ENCODE peak calls at places on chromosomes 1 and 21, in six cellular contexts. O is A549, N is GM12878, B is HEK293T, W is K562, A is HepG2. H is an unnamed sample.

GRCh38 chr1:247087256-247087655 is 8.6 kb upstream of the ZNF670 start:
- DNase-seq in O (no peak), N (no peak), B (no peak), W (no peak), A (no peak), H (no peak)

GRCh38 chr21:31531967-31532366 is 127.5 kb upstream of the SOD1 start:
- DNase-seq in O (no peak), N (no peak), B (no peak), W (no peak), A (no peak), H (no peak)

GRCh38 chr1:36322085-36322785 is 1.2 kb downstream of the EVA1B start:
- DNase-seq in O (no peak), N (no peak), B (no peak), W (no peak), A (no peak), H (no peak)

GRCh38 chr1:230125633-230126528 is 58.8 kb downstream of the GALNT2 start:
- DNase-seq in O (no peak), N (no peak), B (no peak), W (no peak), A (no peak), H (peak)

GRCh38 chr1:32900956-32901822 is at the start of gene TMEM54:
- DNase-seq in O (no peak), N (no peak), B (peak), W (peak), A (no peak), H (peak)

GRCh38 chr1:245411245-245411644 is 256.5 kb downstream of the KIF26B start:
- DNase-seq in O (no peak), N (no peak), B (no peak), W (no peak), A (no peak), H (peak)

GRCh38 chr1:78145105-78145580 is 99.4 kb downstream of the GIPC2 start:
- DNase-seq in O (peak), N (no peak), B (peak), W (peak), A (peak), H (peak)

GRCh38 chr21:40254540-40255455 is 387.6 kb downstream of the PCP4 start:
- DNase-seq in O (no peak), N (no peak), B (no peak), W (no peak), A (no peak), H (no peak)

GRCh38 chr1:13828454-13829151 is 128.6 kb downstream of the PRDM2 start:
- DNase-seq in O (peak), N (no peak), B (peak), W (peak), A (peak), H (no peak)

GRCh38 chr1:44696789-44697188 is 22.3 kb downstream of the ARMH1 start:
- DNase-seq in O (no peak), N (no peak), B (no peak), W (no peak), A (no peak), H (no peak)
- TF ChIP-seq BHLHE40 in O (no peak), N (peak), B (no peak), W (no peak), A (no peak), H (no peak)

GRCh38 chr1:170732262-170732595 is 68.3 kb downstream of the PRRX1 start:
- DNase-seq in O (no peak), N (no peak), B (no peak), W (no peak), A (no peak), H (peak)
- TF ChIP-seq BHLHE40 in O (no peak), N (no peak), B (no peak), W (no peak), A (no peak), H (no peak)

GRCh38 chr1:232873412-232873811 is 68.2 kb downstream of the MAP10 start:
- DNase-seq in O (no peak), N (no peak), B (no peak), W (no peak), A (no peak), H (no peak)

GRCh38 chr1:232876506-232877360 is 71.5 kb downstream of the MAP10 start:
- DNase-seq in O (no peak), N (no peak), B (no peak), W (no peak), A (no peak), H (no peak)

GRCh38 chr1:232877361-232877991 is 72.3 kb downstream of the MAP10 start:
- DNase-seq in O (no peak), N (no peak), B (no peak), W (no peak), A (no peak), H (no peak)

GRCh38 chr1:232873931-232874330 is 68.7 kb downstream of the MAP10 start:
- DNase-seq in O (no peak), N (no peak), B (no peak), W (no peak), A (no peak), H (no peak)

GRCh38 chr1:232875536-232875935 is 70.3 kb downstream of the MAP10 start:
- DNase-seq in O (no peak), N (no peak), B (no peak), W (no peak), A (no peak), H (no peak)
- TF ChIP-seq BHLHE40 in O (no peak), N (no peak), B (no peak), W (no peak), A (no peak), H (no peak)

GRCh38 chr1:214683596-214683995 is 80.6 kb downstream of the CENPF start:
- DNase-seq in O (no peak), N (no peak), B (no peak), W (no peak), A (no peak), H (no peak)
- TF ChIP-seq BHLHE40 in O (no peak), N (no peak), B (no peak), W (no peak), A (no peak), H (no peak)

DNA sequence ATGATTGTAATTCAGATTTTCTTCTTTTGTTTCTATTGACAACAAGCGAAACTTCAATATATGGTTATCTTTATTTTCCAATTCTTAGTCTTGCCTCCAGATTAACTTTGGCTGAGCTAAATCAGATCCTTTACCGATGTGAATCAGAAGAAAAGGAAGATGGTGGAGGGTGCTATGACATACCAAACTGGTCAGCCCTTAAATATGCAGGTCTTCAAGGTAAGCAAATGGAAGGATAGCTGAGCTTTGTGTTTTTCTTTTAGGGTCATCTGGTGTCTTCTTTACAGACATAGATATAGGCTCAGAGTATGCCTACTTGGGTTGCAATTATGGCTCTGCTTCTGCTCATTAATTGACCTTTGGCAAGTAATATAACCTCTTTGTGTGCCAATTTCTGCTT is 37.7 kb downstream of the AGL start:
- DNase-seq in O (no peak), N (no peak), B (no peak), W (no peak), A (no peak), H (no peak)
- TF ChIP-seq BHLHE40 in O (no peak), N (no peak), B (no peak), W (no peak), A (no peak), H (no peak)